ENCODE peak calls at places on chromosome 16, in six cellular contexts. M, X, D, P, I and Z are unnamed samples.
A peak's percentile ranks its signal among the peaks of the same experiment; 100 is the strongest.

GRCh38 chr16:2977440-2977839 is 2.8 kb downstream of the PKMYT1 start:
- DNase-seq in M (no peak), X (no peak), D (no peak), P (no peak), I (no peak), Z (no peak)

GRCh38 chr16:57265850-57266530 is 18.5 kb downstream of the PLLP start:
- DNase-seq in M (peak; percentile 24), X (no peak), D (no peak), P (peak; percentile 90), I (peak; percentile 74), Z (no peak)

GRCh38 chr16:56824335-56824734 is 40.7 kb upstream of the SLC12A3 start:
- DNase-seq in M (no peak), X (no peak), D (no peak), P (no peak), I (no peak), Z (no peak)

GRCh38 chr16:84448444-84448843 is 56.0 kb downstream of the MEAK7 start:
- DNase-seq in M (no peak), X (no peak), D (no peak), P (no peak), I (peak; percentile 6), Z (no peak)

GRCh38 chr16:28985611-28986041 is 774 bp downstream of the LAT start:
- DNase-seq in M (no peak), X (no peak), D (no peak), P (no peak), I (no peak), Z (no peak)

GRCh38 chr16:11499295-11500089 is 87.2 kb downstream of the LITAF start:
- DNase-seq in M (no peak), X (no peak), D (no peak), P (no peak), I (no peak), Z (no peak)

GRCh38 chr16:52068447-52069074 is 478.4 kb downstream of the TOX3 start:
- DNase-seq in M (no peak), X (peak; percentile 10), D (peak; percentile 3), P (no peak), I (no peak), Z (no peak)

GRCh38 chr16:66205287-66206167 is 161.0 kb upstream of the CDH5 start:
- DNase-seq in M (no peak), X (peak; percentile 37), D (no peak), P (no peak), I (no peak), Z (no peak)

GRCh38 chr16:87133112-87133850 is 183.9 kb downstream of the C16orf95 start:
- DNase-seq in M (no peak), X (no peak), D (no peak), P (no peak), I (peak; percentile 10), Z (no peak)

GRCh38 chr16:20611975-20612471 is 35.9 kb upstream of the ACSM2B start:
- DNase-seq in M (no peak), X (no peak), D (no peak), P (peak; percentile 87), I (no peak), Z (no peak)

GRCh38 chr16:66275795-66276428 is 90.6 kb upstream of the CDH5 start:
- DNase-seq in M (peak; percentile 33), X (peak; percentile 76), D (peak; percentile 50), P (no peak), I (no peak), Z (no peak)

GRCh38 chr16:35725949-35726348 is 2266.5 kb downstream of the TP53TG3F start:
- DNase-seq in M (no peak), X (no peak), D (no peak), P (no peak), I (no peak), Z (no peak)

GRCh38 chr16:31704138-31704537 is 169.5 kb upstream of the ZNF267 start:
- DNase-seq in M (no peak), X (no peak), D (no peak), P (no peak), I (no peak), Z (no peak)

GRCh38 chr16:13919330-13919682 is 648 bp upstream of the ERCC4 start:
- DNase-seq in M (peak; percentile 16), X (peak; percentile 45), D (no peak), P (no peak), I (no peak), Z (no peak)

GRCh38 chr16:74297296-74297665 is 667 bp downstream of the PSMD7 start:
- DNase-seq in M (no peak), X (peak; percentile 19), D (no peak), P (no peak), I (no peak), Z (no peak)

GRCh38 chr16:89373355-89374110 is 116.8 kb downstream of the ANKRD11 start:
- DNase-seq in M (no peak), X (peak; percentile 55), D (no peak), P (no peak), I (no peak), Z (no peak)

GRCh38 chr16:65889533-65889966 is 476.9 kb upstream of the CDH5 start:
- DNase-seq in M (no peak), X (peak; percentile 7), D (no peak), P (no peak), I (no peak), Z (no peak)

GRCh38 chr16:49462989-49463371 is 89.4 kb downstream of the C16orf78 start:
- DNase-seq in M (no peak), X (no peak), D (no peak), P (no peak), I (peak; percentile 71), Z (no peak)

GRCh38 chr16:82660078-82660645 is 33.4 kb downstream of the CDH13 start:
- DNase-seq in M (no peak), X (peak; percentile 63), D (no peak), P (peak; percentile 36), I (no peak), Z (no peak)

GRCh38 chr16:22191966-22192260 is 14.2 kb upstream of the EEF2K start:
- DNase-seq in M (no peak), X (peak; percentile 17), D (no peak), P (no peak), I (no peak), Z (no peak)

GRCh38 chr16:22190169-22191088 is 15.6 kb upstream of the EEF2K start:
- DNase-seq in M (peak; percentile 100), X (peak; percentile 100), D (peak; percentile 99), P (peak; percentile 99), I (peak; percentile 100), Z (peak; percentile 100)

GRCh38 chr16:22192261-22193133 is 13.6 kb upstream of the EEF2K start:
- DNase-seq in M (peak; percentile 91), X (peak; percentile 91), D (no peak), P (no peak), I (peak; percentile 90), Z (peak; percentile 39)

GRCh38 chr16:22189473-22190168 is 16.5 kb upstream of the EEF2K start:
- DNase-seq in M (peak; percentile 55), X (peak; percentile 16), D (no peak), P (no peak), I (peak; percentile 90), Z (peak; percentile 51)

DNA sequence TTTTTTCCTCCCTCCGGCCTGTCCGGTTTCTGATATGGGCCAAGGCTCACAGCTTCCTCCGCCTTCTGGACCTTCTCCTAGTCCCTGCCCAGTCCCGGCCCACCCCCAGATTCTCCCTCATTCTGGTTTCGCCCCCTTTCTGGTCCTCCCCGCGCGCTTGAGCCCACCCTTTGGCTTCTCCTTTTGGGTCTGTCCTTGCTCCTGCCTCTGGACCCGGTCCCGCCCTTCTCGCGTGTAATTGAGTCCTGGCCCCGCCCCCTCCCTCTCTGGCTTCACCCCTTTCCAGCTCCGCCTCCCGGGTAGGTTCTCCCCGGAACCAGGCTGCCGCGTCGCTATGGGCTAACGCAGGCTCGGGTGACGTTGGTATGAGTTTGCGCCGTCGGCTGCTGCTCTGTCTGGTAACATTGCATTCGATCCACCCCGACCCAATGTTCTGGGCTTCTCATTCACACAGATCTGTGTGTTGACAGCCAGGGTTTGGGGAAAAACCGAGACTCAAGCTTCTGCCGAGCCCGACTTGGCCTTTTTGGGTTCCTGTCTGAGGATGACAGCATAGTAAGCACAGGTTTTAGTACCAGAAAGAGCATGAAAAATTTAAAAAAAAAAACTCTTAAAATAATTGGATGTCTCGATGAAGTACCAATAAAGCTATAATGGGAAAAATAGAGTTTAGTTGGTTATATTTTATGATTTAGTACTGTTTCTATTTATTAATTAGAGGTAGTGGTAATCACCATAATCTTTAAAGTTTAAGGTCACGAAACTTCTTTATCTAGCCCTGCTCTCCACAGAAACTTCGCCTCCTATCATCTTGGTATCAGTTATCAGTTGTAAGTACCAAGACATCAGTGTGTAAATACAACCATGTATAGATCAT is 14.8 kb upstream of the EEF2K start:
- DNase-seq in M (peak; percentile 100), X (peak; percentile 97), D (peak; percentile 86), P (peak; percentile 93), I (peak; percentile 100), Z (peak; percentile 99)
- TF ChIP-seq POLR2A in M (peak; percentile 98), X (peak; percentile 91), D (no peak), P (peak; percentile 97), I (peak; percentile 87), Z (peak; percentile 73)

GRCh38 chr16:396605-397004 is 394 bp upstream of the NME4 start:
- DNase-seq in M (no peak), X (peak; percentile 41), D (no peak), P (no peak), I (no peak), Z (no peak)
- H3K27ac ChIP-seq in M (peak overlapping the region; percentile 81), X (no peak overlapping the region), D (no peak overlapping the region), P (peak overlapping the region; percentile 60), I (peak overlapping the region; percentile 67), Z (peak overlapping the region; percentile 88)

DNA sequence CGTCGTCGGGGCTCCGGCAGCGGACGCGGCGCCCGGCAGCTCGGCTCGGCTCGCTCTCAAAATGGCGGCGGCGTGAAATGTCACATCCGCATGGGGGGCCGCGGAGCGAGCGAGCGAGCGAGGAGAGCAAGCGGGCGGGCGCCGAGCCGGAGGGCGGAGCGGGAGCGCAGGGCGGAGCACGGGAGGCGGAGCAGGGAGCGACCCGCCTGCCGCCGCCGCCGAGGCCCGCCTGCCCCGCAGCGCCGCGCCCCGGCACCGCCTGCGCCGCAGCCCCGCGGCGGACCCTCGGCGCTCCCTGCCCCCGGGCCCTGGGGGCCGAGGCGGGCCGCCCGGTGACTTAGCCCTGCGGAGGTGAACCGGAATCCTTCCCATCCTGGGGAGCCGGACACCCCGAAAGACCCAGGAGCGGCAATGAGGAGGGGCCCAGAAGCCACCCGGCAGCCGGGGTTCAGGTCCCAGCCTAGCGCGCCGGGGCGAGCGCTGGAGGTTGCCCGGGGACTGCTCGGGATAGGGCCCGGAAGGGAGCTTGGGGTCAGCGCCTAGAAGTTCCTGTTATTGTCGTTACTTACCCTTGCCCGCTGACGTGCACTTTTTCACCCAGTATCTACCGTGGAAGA is at the start of gene USP7:
- DNase-seq in M (peak; percentile 87), X (peak; percentile 86), D (peak; percentile 46), P (peak; percentile 99), I (peak; percentile 100), Z (peak; percentile 37)
- TF ChIP-seq POLR2A in M (peak; percentile 57), X (peak; percentile 77), D (no peak), P (peak; percentile 71), I (peak; percentile 14), Z (no peak)

GRCh38 chr16:81469183-81469677 is 24.6 kb downstream of the CMIP start:
- DNase-seq in M (no peak), X (no peak), D (no peak), P (no peak), I (peak; percentile 60), Z (no peak)
- H3K27ac ChIP-seq in M (peak overlapping the region; percentile 31), X (no peak overlapping the region), D (no peak overlapping the region), P (peak overlapping the region; percentile 75), I (peak overlapping the region; percentile 80), Z (peak overlapping the region; percentile 67)